ENCODE peak calls at places on chromosome 2, in ten cellular contexts. One of them, this sample, is unnamed.

GRCh38 chr2:26769501-26769850 is 5.4 kb downstream of the SLC35F6 start:
- DNase-seq in activated CD4-positive, alpha-beta T cell treated with anti-CD3 and anti-CD28 coated beads for 4 hours: no peak
- DNase-seq in tibial artery: no peak
- DNase-seq in stimulated activated CD4-positive, alpha-beta T cell treated with anti-CD3 and anti-CD28 coated beads, Interleukin-1b, Interleukin-23, amount 100 ng/mL, for 1 hour: no peak
- DNase-seq in CD8-positive, alpha-beta memory T cell: no peak
- DNase-seq in tibial nerve: no peak
- DNase-seq in BJ: no peak
- DNase-seq in mucosa of descending colon: no peak
- DNase-seq in A549: no peak
- DNase-seq in activated effector memory CD4-positive, alpha-beta T cell treated with anti-CD3 and anti-CD28 coated beads, Interleukin-2, amount 50 U/mL, for 16 hours: no peak
- DNase-seq in this sample: no peak

GRCh38 chr2:88919087-88919738 is 227.7 kb downstream of the RPIA start:
- DNase-seq in activated CD4-positive, alpha-beta T cell treated with anti-CD3 and anti-CD28 coated beads for 4 hours: no peak
- DNase-seq in tibial artery: no peak
- DNase-seq in stimulated activated CD4-positive, alpha-beta T cell treated with anti-CD3 and anti-CD28 coated beads, Interleukin-1b, Interleukin-23, amount 100 ng/mL, for 1 hour: no peak
- DNase-seq in CD8-positive, alpha-beta memory T cell: no peak
- DNase-seq in tibial nerve: no peak
- DNase-seq in BJ: no peak
- DNase-seq in mucosa of descending colon: peak; percentile 31
- DNase-seq in A549: peak; percentile 10
- DNase-seq in activated effector memory CD4-positive, alpha-beta T cell treated with anti-CD3 and anti-CD28 coated beads, Interleukin-2, amount 50 U/mL, for 16 hours: no peak
- DNase-seq in this sample: peak; percentile 47

GRCh38 chr2:110134025-110134424 is 18.4 kb upstream of the MALL start:
- DNase-seq in activated CD4-positive, alpha-beta T cell treated with anti-CD3 and anti-CD28 coated beads for 4 hours: no peak
- DNase-seq in tibial artery: no peak
- DNase-seq in stimulated activated CD4-positive, alpha-beta T cell treated with anti-CD3 and anti-CD28 coated beads, Interleukin-1b, Interleukin-23, amount 100 ng/mL, for 1 hour: no peak
- DNase-seq in CD8-positive, alpha-beta memory T cell: no peak
- DNase-seq in tibial nerve: no peak
- DNase-seq in BJ: no peak
- DNase-seq in mucosa of descending colon: no peak
- DNase-seq in A549: no peak
- DNase-seq in activated effector memory CD4-positive, alpha-beta T cell treated with anti-CD3 and anti-CD28 coated beads, Interleukin-2, amount 50 U/mL, for 16 hours: no peak
- DNase-seq in this sample: no peak

GRCh38 chr2:128548461-128548891 is 229.8 kb upstream of the HS6ST1 start:
- DNase-seq in activated CD4-positive, alpha-beta T cell treated with anti-CD3 and anti-CD28 coated beads for 4 hours: no peak
- DNase-seq in tibial artery: no peak
- DNase-seq in stimulated activated CD4-positive, alpha-beta T cell treated with anti-CD3 and anti-CD28 coated beads, Interleukin-1b, Interleukin-23, amount 100 ng/mL, for 1 hour: no peak
- DNase-seq in CD8-positive, alpha-beta memory T cell: no peak
- DNase-seq in tibial nerve: no peak
- DNase-seq in BJ: no peak
- DNase-seq in mucosa of descending colon: no peak
- DNase-seq in A549: no peak
- DNase-seq in activated effector memory CD4-positive, alpha-beta T cell treated with anti-CD3 and anti-CD28 coated beads, Interleukin-2, amount 50 U/mL, for 16 hours: peak; percentile 49
- DNase-seq in this sample: no peak

GRCh38 chr2:197547163-197547900 is 31.5 kb downstream of the MOB4 start:
- DNase-seq in activated CD4-positive, alpha-beta T cell treated with anti-CD3 and anti-CD28 coated beads for 4 hours: no peak
- DNase-seq in tibial artery: no peak
- DNase-seq in stimulated activated CD4-positive, alpha-beta T cell treated with anti-CD3 and anti-CD28 coated beads, Interleukin-1b, Interleukin-23, amount 100 ng/mL, for 1 hour: no peak
- DNase-seq in CD8-positive, alpha-beta memory T cell: no peak
- DNase-seq in tibial nerve: no peak
- DNase-seq in BJ: no peak
- DNase-seq in mucosa of descending colon: no peak
- DNase-seq in A549: no peak
- DNase-seq in activated effector memory CD4-positive, alpha-beta T cell treated with anti-CD3 and anti-CD28 coated beads, Interleukin-2, amount 50 U/mL, for 16 hours: no peak
- DNase-seq in this sample: no peak

GRCh38 chr2:106339608-106340007 is 128.6 kb downstream of the RGPD3 start:
- DNase-seq in activated CD4-positive, alpha-beta T cell treated with anti-CD3 and anti-CD28 coated beads for 4 hours: no peak
- DNase-seq in tibial artery: no peak
- DNase-seq in stimulated activated CD4-positive, alpha-beta T cell treated with anti-CD3 and anti-CD28 coated beads, Interleukin-1b, Interleukin-23, amount 100 ng/mL, for 1 hour: no peak
- DNase-seq in CD8-positive, alpha-beta memory T cell: no peak
- DNase-seq in tibial nerve: no peak
- DNase-seq in BJ: no peak
- DNase-seq in mucosa of descending colon: no peak
- DNase-seq in A549: no peak
- DNase-seq in activated effector memory CD4-positive, alpha-beta T cell treated with anti-CD3 and anti-CD28 coated beads, Interleukin-2, amount 50 U/mL, for 16 hours: no peak
- DNase-seq in this sample: no peak

GRCh38 chr2:84931384-84931821 is 25.9 kb downstream of the TMSB10 start:
- DNase-seq in activated CD4-positive, alpha-beta T cell treated with anti-CD3 and anti-CD28 coated beads for 4 hours: no peak
- DNase-seq in tibial artery: peak; percentile 11
- DNase-seq in stimulated activated CD4-positive, alpha-beta T cell treated with anti-CD3 and anti-CD28 coated beads, Interleukin-1b, Interleukin-23, amount 100 ng/mL, for 1 hour: no peak
- DNase-seq in CD8-positive, alpha-beta memory T cell: no peak
- DNase-seq in tibial nerve: no peak
- DNase-seq in BJ: no peak
- DNase-seq in mucosa of descending colon: no peak
- DNase-seq in A549: no peak
- DNase-seq in activated effector memory CD4-positive, alpha-beta T cell treated with anti-CD3 and anti-CD28 coated beads, Interleukin-2, amount 50 U/mL, for 16 hours: no peak
- DNase-seq in this sample: peak; percentile 33

GRCh38 chr2:120867290-120868231 is 131.9 kb downstream of the GLI2 start:
- DNase-seq in activated CD4-positive, alpha-beta T cell treated with anti-CD3 and anti-CD28 coated beads for 4 hours: no peak
- DNase-seq in tibial artery: peak; percentile 95
- DNase-seq in stimulated activated CD4-positive, alpha-beta T cell treated with anti-CD3 and anti-CD28 coated beads, Interleukin-1b, Interleukin-23, amount 100 ng/mL, for 1 hour: no peak
- DNase-seq in CD8-positive, alpha-beta memory T cell: no peak
- DNase-seq in tibial nerve: peak; percentile 74
- DNase-seq in BJ: peak; percentile 39
- DNase-seq in mucosa of descending colon: peak; percentile 58
- DNase-seq in A549: peak; percentile 55
- DNase-seq in activated effector memory CD4-positive, alpha-beta T cell treated with anti-CD3 and anti-CD28 coated beads, Interleukin-2, amount 50 U/mL, for 16 hours: no peak
- DNase-seq in this sample: peak; percentile 78

GRCh38 chr2:150609831-150610582 is 122.5 kb upstream of the RND3 start:
- DNase-seq in activated CD4-positive, alpha-beta T cell treated with anti-CD3 and anti-CD28 coated beads for 4 hours: no peak
- DNase-seq in tibial artery: no peak
- DNase-seq in stimulated activated CD4-positive, alpha-beta T cell treated with anti-CD3 and anti-CD28 coated beads, Interleukin-1b, Interleukin-23, amount 100 ng/mL, for 1 hour: no peak
- DNase-seq in CD8-positive, alpha-beta memory T cell: no peak
- DNase-seq in tibial nerve: no peak
- DNase-seq in BJ: peak; percentile 99
- DNase-seq in mucosa of descending colon: no peak
- DNase-seq in A549: no peak
- DNase-seq in activated effector memory CD4-positive, alpha-beta T cell treated with anti-CD3 and anti-CD28 coated beads, Interleukin-2, amount 50 U/mL, for 16 hours: no peak
- DNase-seq in this sample: no peak

GRCh38 chr2:120984046-120984445 is 248.4 kb downstream of the GLI2 start:
- DNase-seq in activated CD4-positive, alpha-beta T cell treated with anti-CD3 and anti-CD28 coated beads for 4 hours: no peak
- DNase-seq in tibial artery: no peak
- DNase-seq in stimulated activated CD4-positive, alpha-beta T cell treated with anti-CD3 and anti-CD28 coated beads, Interleukin-1b, Interleukin-23, amount 100 ng/mL, for 1 hour: no peak
- DNase-seq in CD8-positive, alpha-beta memory T cell: no peak
- DNase-seq in tibial nerve: no peak
- DNase-seq in BJ: no peak
- DNase-seq in mucosa of descending colon: no peak
- DNase-seq in A549: no peak
- DNase-seq in activated effector memory CD4-positive, alpha-beta T cell treated with anti-CD3 and anti-CD28 coated beads, Interleukin-2, amount 50 U/mL, for 16 hours: peak; percentile 41
- DNase-seq in this sample: no peak